ENCODE peak calls at places on chromosomes 3 and 15, in nine cellular contexts. One of them, this sample, is unnamed.

GRCh38 chr3:23750573-23751484 is 54.9 kb upstream of the UBE2E1 start:
- ATAC-seq in Right ventricle myocardium inferior: peak; percentile 27
- ATAC-seq in mucosa of descending colon: no peak
- ATAC-seq in activated CD4-positive, alpha-beta T cell treated with anti-CD3 and anti-CD28 coated beads for 36 hours: no peak
- ATAC-seq in effector memory CD8-positive, alpha-beta T cell: no peak
- ATAC-seq in stimulated activated naive CD8-positive, alpha-beta T cell treated with anti-CD3 and anti-CD28 coated beads, Interleukin-15, Interleukin-2, amounts not matched to agents 100 U/mL and 50 U/mL, for 24 hours: no peak
- ATAC-seq in central memory CD8-positive, alpha-beta T cell: no peak
- ATAC-seq in naive thymus-derived CD8-positive, alpha-beta T cell: no peak
- ATAC-seq in upper lobe of left lung: peak; percentile 15
- ATAC-seq in this sample: no peak

GRCh38 chr15:29115093-29115991 is 154.3 kb downstream of the NSMCE3 start:
- ATAC-seq in activated CD4-positive, alpha-beta T cell treated with anti-CD3 and anti-CD28 coated beads for 36 hours: no peak
- ATAC-seq in naive thymus-derived CD8-positive, alpha-beta T cell: peak; percentile 53
- ATAC-seq in mucosa of descending colon: no peak
- ATAC-seq in stimulated activated naive CD8-positive, alpha-beta T cell treated with anti-CD3 and anti-CD28 coated beads, Interleukin-15, Interleukin-2, amounts not matched to agents 100 U/mL and 50 U/mL, for 24 hours: no peak
- ATAC-seq in Right ventricle myocardium inferior: no peak
- ATAC-seq in upper lobe of left lung: no peak
- ATAC-seq in central memory CD8-positive, alpha-beta T cell: no peak
- ATAC-seq in effector memory CD8-positive, alpha-beta T cell: peak; percentile 4
- ATAC-seq in this sample: no peak

GRCh38 chr15:100596792-100597191 is 5.2 kb downstream of the LINS1 start:
- ATAC-seq in central memory CD8-positive, alpha-beta T cell: peak; percentile 92
- ATAC-seq in mucosa of descending colon: peak; percentile 81
- ATAC-seq in naive thymus-derived CD8-positive, alpha-beta T cell: peak; percentile 92
- ATAC-seq in upper lobe of left lung: peak; percentile 61
- ATAC-seq in activated CD4-positive, alpha-beta T cell treated with anti-CD3 and anti-CD28 coated beads for 36 hours: peak; percentile 82
- ATAC-seq in stimulated activated naive CD8-positive, alpha-beta T cell treated with anti-CD3 and anti-CD28 coated beads, Interleukin-15, Interleukin-2, amounts not matched to agents 100 U/mL and 50 U/mL, for 24 hours: peak; percentile 89
- ATAC-seq in effector memory CD8-positive, alpha-beta T cell: peak; percentile 90
- ATAC-seq in Right ventricle myocardium inferior: no peak
- ATAC-seq in this sample: peak; percentile 89

GRCh38 chr15:70783610-70784021 is 20.3 kb upstream of the UACA start:
- ATAC-seq in mucosa of descending colon: peak; percentile 81
- ATAC-seq in naive thymus-derived CD8-positive, alpha-beta T cell: no peak
- ATAC-seq in activated CD4-positive, alpha-beta T cell treated with anti-CD3 and anti-CD28 coated beads for 36 hours: no peak
- ATAC-seq in Right ventricle myocardium inferior: no peak
- ATAC-seq in stimulated activated naive CD8-positive, alpha-beta T cell treated with anti-CD3 and anti-CD28 coated beads, Interleukin-15, Interleukin-2, amounts not matched to agents 100 U/mL and 50 U/mL, for 24 hours: no peak
- ATAC-seq in upper lobe of left lung: no peak
- ATAC-seq in central memory CD8-positive, alpha-beta T cell: no peak
- ATAC-seq in effector memory CD8-positive, alpha-beta T cell: no peak
- ATAC-seq in this sample: peak; percentile 61

GRCh38 chr3:24167468-24167867 is 222.4 kb downstream of the NR1D2 start:
- ATAC-seq in stimulated activated naive CD8-positive, alpha-beta T cell treated with anti-CD3 and anti-CD28 coated beads, Interleukin-15, Interleukin-2, amounts not matched to agents 100 U/mL and 50 U/mL, for 24 hours: no peak
- ATAC-seq in upper lobe of left lung: no peak
- ATAC-seq in activated CD4-positive, alpha-beta T cell treated with anti-CD3 and anti-CD28 coated beads for 36 hours: no peak
- ATAC-seq in mucosa of descending colon: no peak
- ATAC-seq in central memory CD8-positive, alpha-beta T cell: no peak
- ATAC-seq in naive thymus-derived CD8-positive, alpha-beta T cell: no peak
- ATAC-seq in effector memory CD8-positive, alpha-beta T cell: no peak
- ATAC-seq in Right ventricle myocardium inferior: no peak
- ATAC-seq in this sample: no peak

GRCh38 chr3:125148836-125149235 is 63.7 kb downstream of the SLC12A8 start:
- ATAC-seq in mucosa of descending colon: peak; percentile 49
- ATAC-seq in stimulated activated naive CD8-positive, alpha-beta T cell treated with anti-CD3 and anti-CD28 coated beads, Interleukin-15, Interleukin-2, amounts not matched to agents 100 U/mL and 50 U/mL, for 24 hours: peak; percentile 19
- ATAC-seq in central memory CD8-positive, alpha-beta T cell: no peak
- ATAC-seq in Right ventricle myocardium inferior: peak; percentile 48
- ATAC-seq in activated CD4-positive, alpha-beta T cell treated with anti-CD3 and anti-CD28 coated beads for 36 hours: no peak
- ATAC-seq in upper lobe of left lung: peak; percentile 68
- ATAC-seq in naive thymus-derived CD8-positive, alpha-beta T cell: peak; percentile 79
- ATAC-seq in effector memory CD8-positive, alpha-beta T cell: no peak
- ATAC-seq in this sample: peak; percentile 79

GRCh38 chr3:106249159-106249558 is 380.3 kb upstream of the CBLB start:
- ATAC-seq in stimulated activated naive CD8-positive, alpha-beta T cell treated with anti-CD3 and anti-CD28 coated beads, Interleukin-15, Interleukin-2, amounts not matched to agents 100 U/mL and 50 U/mL, for 24 hours: no peak
- ATAC-seq in mucosa of descending colon: peak; percentile 64
- ATAC-seq in naive thymus-derived CD8-positive, alpha-beta T cell: no peak
- ATAC-seq in upper lobe of left lung: no peak
- ATAC-seq in effector memory CD8-positive, alpha-beta T cell: no peak
- ATAC-seq in central memory CD8-positive, alpha-beta T cell: no peak
- ATAC-seq in activated CD4-positive, alpha-beta T cell treated with anti-CD3 and anti-CD28 coated beads for 36 hours: no peak
- ATAC-seq in Right ventricle myocardium inferior: no peak
- ATAC-seq in this sample: no peak

GRCh38 chr3:29170894-29171582 is 109.8 kb upstream of the RBMS3 start:
- ATAC-seq in activated CD4-positive, alpha-beta T cell treated with anti-CD3 and anti-CD28 coated beads for 36 hours: no peak
- ATAC-seq in naive thymus-derived CD8-positive, alpha-beta T cell: no peak
- ATAC-seq in upper lobe of left lung: no peak
- ATAC-seq in central memory CD8-positive, alpha-beta T cell: no peak
- ATAC-seq in effector memory CD8-positive, alpha-beta T cell: no peak
- ATAC-seq in Right ventricle myocardium inferior: no peak
- ATAC-seq in mucosa of descending colon: no peak
- ATAC-seq in stimulated activated naive CD8-positive, alpha-beta T cell treated with anti-CD3 and anti-CD28 coated beads, Interleukin-15, Interleukin-2, amounts not matched to agents 100 U/mL and 50 U/mL, for 24 hours: no peak
- ATAC-seq in this sample: no peak

GRCh38 chr3:171811059-171811912 is 1.0 kb upstream of the PLD1 start:
- ATAC-seq in activated CD4-positive, alpha-beta T cell treated with anti-CD3 and anti-CD28 coated beads for 36 hours: no peak
- ATAC-seq in mucosa of descending colon: no peak
- ATAC-seq in naive thymus-derived CD8-positive, alpha-beta T cell: no peak
- ATAC-seq in effector memory CD8-positive, alpha-beta T cell: no peak
- ATAC-seq in upper lobe of left lung: peak; percentile 75
- ATAC-seq in central memory CD8-positive, alpha-beta T cell: no peak
- ATAC-seq in Right ventricle myocardium inferior: peak; percentile 53
- ATAC-seq in stimulated activated naive CD8-positive, alpha-beta T cell treated with anti-CD3 and anti-CD28 coated beads, Interleukin-15, Interleukin-2, amounts not matched to agents 100 U/mL and 50 U/mL, for 24 hours: no peak
- ATAC-seq in this sample: peak; percentile 83

GRCh38 chr3:193599393-193599792 is 6.4 kb downstream of the OPA1 start:
- ATAC-seq in central memory CD8-positive, alpha-beta T cell: no peak
- ATAC-seq in Right ventricle myocardium inferior: no peak
- ATAC-seq in naive thymus-derived CD8-positive, alpha-beta T cell: no peak
- ATAC-seq in stimulated activated naive CD8-positive, alpha-beta T cell treated with anti-CD3 and anti-CD28 coated beads, Interleukin-15, Interleukin-2, amounts not matched to agents 100 U/mL and 50 U/mL, for 24 hours: peak; percentile 66
- ATAC-seq in mucosa of descending colon: no peak
- ATAC-seq in upper lobe of left lung: no peak
- ATAC-seq in activated CD4-positive, alpha-beta T cell treated with anti-CD3 and anti-CD28 coated beads for 36 hours: no peak
- ATAC-seq in effector memory CD8-positive, alpha-beta T cell: no peak
- ATAC-seq in this sample: no peak

GRCh38 chr15:57421540-57421939 is 45.2 kb downstream of the CGNL1 start:
- ATAC-seq in activated CD4-positive, alpha-beta T cell treated with anti-CD3 and anti-CD28 coated beads for 36 hours: no peak
- ATAC-seq in mucosa of descending colon: peak; percentile 90
- ATAC-seq in naive thymus-derived CD8-positive, alpha-beta T cell: no peak
- ATAC-seq in upper lobe of left lung: peak; percentile 48
- ATAC-seq in Right ventricle myocardium inferior: no peak
- ATAC-seq in effector memory CD8-positive, alpha-beta T cell: no peak
- ATAC-seq in central memory CD8-positive, alpha-beta T cell: no peak
- ATAC-seq in stimulated activated naive CD8-positive, alpha-beta T cell treated with anti-CD3 and anti-CD28 coated beads, Interleukin-15, Interleukin-2, amounts not matched to agents 100 U/mL and 50 U/mL, for 24 hours: no peak
- ATAC-seq in this sample: no peak

GRCh38 chr3:124142389-124142970 is 150.6 kb upstream of the ROPN1 start:
- ATAC-seq in naive thymus-derived CD8-positive, alpha-beta T cell: no peak
- ATAC-seq in stimulated activated naive CD8-positive, alpha-beta T cell treated with anti-CD3 and anti-CD28 coated beads, Interleukin-15, Interleukin-2, amounts not matched to agents 100 U/mL and 50 U/mL, for 24 hours: no peak
- ATAC-seq in upper lobe of left lung: no peak
- ATAC-seq in central memory CD8-positive, alpha-beta T cell: no peak
- ATAC-seq in Right ventricle myocardium inferior: peak; percentile 27
- ATAC-seq in mucosa of descending colon: no peak
- ATAC-seq in activated CD4-positive, alpha-beta T cell treated with anti-CD3 and anti-CD28 coated beads for 36 hours: peak; percentile 26
- ATAC-seq in effector memory CD8-positive, alpha-beta T cell: no peak
- ATAC-seq in this sample: no peak

GRCh38 chr3:58246148-58247051 is 8.8 kb downstream of the ABHD6 start:
- ATAC-seq in naive thymus-derived CD8-positive, alpha-beta T cell: no peak
- ATAC-seq in Right ventricle myocardium inferior: peak; percentile 67
- ATAC-seq in central memory CD8-positive, alpha-beta T cell: no peak
- ATAC-seq in stimulated activated naive CD8-positive, alpha-beta T cell treated with anti-CD3 and anti-CD28 coated beads, Interleukin-15, Interleukin-2, amounts not matched to agents 100 U/mL and 50 U/mL, for 24 hours: no peak
- ATAC-seq in activated CD4-positive, alpha-beta T cell treated with anti-CD3 and anti-CD28 coated beads for 36 hours: no peak
- ATAC-seq in mucosa of descending colon: no peak
- ATAC-seq in effector memory CD8-positive, alpha-beta T cell: no peak
- ATAC-seq in upper lobe of left lung: no peak
- ATAC-seq in this sample: no peak

GRCh38 chr3:56361731-56362130 is 106.5 kb downstream of the ERC2 start:
- ATAC-seq in central memory CD8-positive, alpha-beta T cell: no peak
- ATAC-seq in effector memory CD8-positive, alpha-beta T cell: no peak
- ATAC-seq in stimulated activated naive CD8-positive, alpha-beta T cell treated with anti-CD3 and anti-CD28 coated beads, Interleukin-15, Interleukin-2, amounts not matched to agents 100 U/mL and 50 U/mL, for 24 hours: no peak
- ATAC-seq in activated CD4-positive, alpha-beta T cell treated with anti-CD3 and anti-CD28 coated beads for 36 hours: no peak
- ATAC-seq in mucosa of descending colon: no peak
- ATAC-seq in naive thymus-derived CD8-positive, alpha-beta T cell: no peak
- ATAC-seq in upper lobe of left lung: no peak
- ATAC-seq in Right ventricle myocardium inferior: no peak
- ATAC-seq in this sample: no peak

GRCh38 chr3:156659260-156659659 is 15.1 kb upstream of the TIPARP start:
- ATAC-seq in central memory CD8-positive, alpha-beta T cell: no peak
- ATAC-seq in mucosa of descending colon: no peak
- ATAC-seq in activated CD4-positive, alpha-beta T cell treated with anti-CD3 and anti-CD28 coated beads for 36 hours: no peak
- ATAC-seq in effector memory CD8-positive, alpha-beta T cell: no peak
- ATAC-seq in stimulated activated naive CD8-positive, alpha-beta T cell treated with anti-CD3 and anti-CD28 coated beads, Interleukin-15, Interleukin-2, amounts not matched to agents 100 U/mL and 50 U/mL, for 24 hours: no peak
- ATAC-seq in naive thymus-derived CD8-positive, alpha-beta T cell: no peak
- ATAC-seq in Right ventricle myocardium inferior: no peak
- ATAC-seq in upper lobe of left lung: no peak
- ATAC-seq in this sample: no peak

GRCh38 chr15:90887037-90887481 is 2.8 kb downstream of the FES start:
- ATAC-seq in upper lobe of left lung: no peak
- ATAC-seq in mucosa of descending colon: no peak
- ATAC-seq in effector memory CD8-positive, alpha-beta T cell: no peak
- ATAC-seq in stimulated activated naive CD8-positive, alpha-beta T cell treated with anti-CD3 and anti-CD28 coated beads, Interleukin-15, Interleukin-2, amounts not matched to agents 100 U/mL and 50 U/mL, for 24 hours: no peak
- ATAC-seq in Right ventricle myocardium inferior: no peak
- ATAC-seq in activated CD4-positive, alpha-beta T cell treated with anti-CD3 and anti-CD28 coated beads for 36 hours: no peak
- ATAC-seq in central memory CD8-positive, alpha-beta T cell: no peak
- ATAC-seq in naive thymus-derived CD8-positive, alpha-beta T cell: no peak
- ATAC-seq in this sample: no peak

GRCh38 chr3:12895391-12896205 is 54.2 kb upstream of the RPL32 start:
- ATAC-seq in mucosa of descending colon: no peak
- ATAC-seq in upper lobe of left lung: peak; percentile 11
- ATAC-seq in effector memory CD8-positive, alpha-beta T cell: no peak
- ATAC-seq in naive thymus-derived CD8-positive, alpha-beta T cell: no peak
- ATAC-seq in activated CD4-positive, alpha-beta T cell treated with anti-CD3 and anti-CD28 coated beads for 36 hours: no peak
- ATAC-seq in stimulated activated naive CD8-positive, alpha-beta T cell treated with anti-CD3 and anti-CD28 coated beads, Interleukin-15, Interleukin-2, amounts not matched to agents 100 U/mL and 50 U/mL, for 24 hours: no peak
- ATAC-seq in central memory CD8-positive, alpha-beta T cell: no peak
- ATAC-seq in Right ventricle myocardium inferior: peak; percentile 35
- ATAC-seq in this sample: peak; percentile 39

GRCh38 chr3:45909542-45909941 is 23.2 kb downstream of the CCR9 start:
- ATAC-seq in upper lobe of left lung: no peak
- ATAC-seq in central memory CD8-positive, alpha-beta T cell: no peak
- ATAC-seq in stimulated activated naive CD8-positive, alpha-beta T cell treated with anti-CD3 and anti-CD28 coated beads, Interleukin-15, Interleukin-2, amounts not matched to agents 100 U/mL and 50 U/mL, for 24 hours: no peak
- ATAC-seq in naive thymus-derived CD8-positive, alpha-beta T cell: no peak
- ATAC-seq in mucosa of descending colon: no peak
- ATAC-seq in activated CD4-positive, alpha-beta T cell treated with anti-CD3 and anti-CD28 coated beads for 36 hours: no peak
- ATAC-seq in effector memory CD8-positive, alpha-beta T cell: no peak
- ATAC-seq in Right ventricle myocardium inferior: no peak
- ATAC-seq in this sample: no peak

GRCh38 chr3:132368962-132369361 is 48.3 kb upstream of the DNAJC13 start:
- ATAC-seq in stimulated activated naive CD8-positive, alpha-beta T cell treated with anti-CD3 and anti-CD28 coated beads, Interleukin-15, Interleukin-2, amounts not matched to agents 100 U/mL and 50 U/mL, for 24 hours: peak; percentile 69
- ATAC-seq in activated CD4-positive, alpha-beta T cell treated with anti-CD3 and anti-CD28 coated beads for 36 hours: peak; percentile 76
- ATAC-seq in central memory CD8-positive, alpha-beta T cell: no peak
- ATAC-seq in upper lobe of left lung: no peak
- ATAC-seq in naive thymus-derived CD8-positive, alpha-beta T cell: no peak
- ATAC-seq in Right ventricle myocardium inferior: no peak
- ATAC-seq in effector memory CD8-positive, alpha-beta T cell: no peak
- ATAC-seq in mucosa of descending colon: no peak
- ATAC-seq in this sample: no peak

GRCh38 chr3:77539677-77540076 is 499.8 kb downstream of the ROBO2 start:
- ATAC-seq in upper lobe of left lung: no peak
- ATAC-seq in effector memory CD8-positive, alpha-beta T cell: no peak
- ATAC-seq in activated CD4-positive, alpha-beta T cell treated with anti-CD3 and anti-CD28 coated beads for 36 hours: no peak
- ATAC-seq in stimulated activated naive CD8-positive, alpha-beta T cell treated with anti-CD3 and anti-CD28 coated beads, Interleukin-15, Interleukin-2, amounts not matched to agents 100 U/mL and 50 U/mL, for 24 hours: no peak
- ATAC-seq in Right ventricle myocardium inferior: no peak
- ATAC-seq in naive thymus-derived CD8-positive, alpha-beta T cell: no peak
- ATAC-seq in mucosa of descending colon: no peak
- ATAC-seq in central memory CD8-positive, alpha-beta T cell: no peak
- ATAC-seq in this sample: no peak

GRCh38 chr15:52735231-52736089 is 54.7 kb downstream of the ONECUT1 start:
- ATAC-seq in upper lobe of left lung: peak; percentile 90
- ATAC-seq in mucosa of descending colon: peak; percentile 94
- ATAC-seq in stimulated activated naive CD8-positive, alpha-beta T cell treated with anti-CD3 and anti-CD28 coated beads, Interleukin-15, Interleukin-2, amounts not matched to agents 100 U/mL and 50 U/mL, for 24 hours: peak; percentile 75
- ATAC-seq in Right ventricle myocardium inferior: peak; percentile 78
- ATAC-seq in activated CD4-positive, alpha-beta T cell treated with anti-CD3 and anti-CD28 coated beads for 36 hours: peak; percentile 91
- ATAC-seq in effector memory CD8-positive, alpha-beta T cell: peak; percentile 87
- ATAC-seq in naive thymus-derived CD8-positive, alpha-beta T cell: peak; percentile 78
- ATAC-seq in central memory CD8-positive, alpha-beta T cell: peak; percentile 72
- ATAC-seq in this sample: peak; percentile 81

GRCh38 chr3:182473191-182473710 is 320.1 kb upstream of the ATP11B start:
- ATAC-seq in Right ventricle myocardium inferior: no peak
- ATAC-seq in stimulated activated naive CD8-positive, alpha-beta T cell treated with anti-CD3 and anti-CD28 coated beads, Interleukin-15, Interleukin-2, amounts not matched to agents 100 U/mL and 50 U/mL, for 24 hours: no peak
- ATAC-seq in central memory CD8-positive, alpha-beta T cell: no peak
- ATAC-seq in naive thymus-derived CD8-positive, alpha-beta T cell: no peak
- ATAC-seq in mucosa of descending colon: no peak
- ATAC-seq in upper lobe of left lung: no peak
- ATAC-seq in activated CD4-positive, alpha-beta T cell treated with anti-CD3 and anti-CD28 coated beads for 36 hours: no peak
- ATAC-seq in effector memory CD8-positive, alpha-beta T cell: no peak
- ATAC-seq in this sample: no peak

GRCh38 chr15:63905558-63906265 is 72.0 kb upstream of the HERC1 start:
- ATAC-seq in central memory CD8-positive, alpha-beta T cell: peak; percentile 95
- ATAC-seq in mucosa of descending colon: peak; percentile 69
- ATAC-seq in stimulated activated naive CD8-positive, alpha-beta T cell treated with anti-CD3 and anti-CD28 coated beads, Interleukin-15, Interleukin-2, amounts not matched to agents 100 U/mL and 50 U/mL, for 24 hours: peak; percentile 28
- ATAC-seq in naive thymus-derived CD8-positive, alpha-beta T cell: peak; percentile 83
- ATAC-seq in upper lobe of left lung: peak; percentile 31
- ATAC-seq in effector memory CD8-positive, alpha-beta T cell: peak; percentile 94
- ATAC-seq in Right ventricle myocardium inferior: no peak
- ATAC-seq in activated CD4-positive, alpha-beta T cell treated with anti-CD3 and anti-CD28 coated beads for 36 hours: peak; percentile 63
- ATAC-seq in this sample: no peak

GRCh38 chr3:87350367-87351199 is 74.2 kb upstream of the POU1F1 start:
- ATAC-seq in mucosa of descending colon: peak; percentile 87
- ATAC-seq in stimulated activated naive CD8-positive, alpha-beta T cell treated with anti-CD3 and anti-CD28 coated beads, Interleukin-15, Interleukin-2, amounts not matched to agents 100 U/mL and 50 U/mL, for 24 hours: peak; percentile 82
- ATAC-seq in upper lobe of left lung: peak; percentile 90
- ATAC-seq in naive thymus-derived CD8-positive, alpha-beta T cell: peak; percentile 82
- ATAC-seq in activated CD4-positive, alpha-beta T cell treated with anti-CD3 and anti-CD28 coated beads for 36 hours: peak; percentile 85
- ATAC-seq in Right ventricle myocardium inferior: peak; percentile 57
- ATAC-seq in central memory CD8-positive, alpha-beta T cell: peak; percentile 76
- ATAC-seq in effector memory CD8-positive, alpha-beta T cell: peak; percentile 89
- ATAC-seq in this sample: peak; percentile 77

GRCh38 chr3:82520846-82521245 is 759.4 kb upstream of the GBE1 start:
- ATAC-seq in mucosa of descending colon: no peak
- ATAC-seq in activated CD4-positive, alpha-beta T cell treated with anti-CD3 and anti-CD28 coated beads for 36 hours: no peak
- ATAC-seq in stimulated activated naive CD8-positive, alpha-beta T cell treated with anti-CD3 and anti-CD28 coated beads, Interleukin-15, Interleukin-2, amounts not matched to agents 100 U/mL and 50 U/mL, for 24 hours: no peak
- ATAC-seq in effector memory CD8-positive, alpha-beta T cell: no peak
- ATAC-seq in naive thymus-derived CD8-positive, alpha-beta T cell: no peak
- ATAC-seq in upper lobe of left lung: no peak
- ATAC-seq in Right ventricle myocardium inferior: no peak
- ATAC-seq in central memory CD8-positive, alpha-beta T cell: no peak
- ATAC-seq in this sample: no peak

GRCh38 chr3:63862804-63863149 is 828 bp downstream of the THOC7 start:
- ATAC-seq in stimulated activated naive CD8-positive, alpha-beta T cell treated with anti-CD3 and anti-CD28 coated beads, Interleukin-15, Interleukin-2, amounts not matched to agents 100 U/mL and 50 U/mL, for 24 hours: no peak
- ATAC-seq in naive thymus-derived CD8-positive, alpha-beta T cell: peak; percentile 3
- ATAC-seq in mucosa of descending colon: peak; percentile 54
- ATAC-seq in effector memory CD8-positive, alpha-beta T cell: no peak
- ATAC-seq in central memory CD8-positive, alpha-beta T cell: no peak
- ATAC-seq in upper lobe of left lung: no peak
- ATAC-seq in Right ventricle myocardium inferior: peak; percentile 9
- ATAC-seq in activated CD4-positive, alpha-beta T cell treated with anti-CD3 and anti-CD28 coated beads for 36 hours: peak; percentile 10
- ATAC-seq in this sample: peak; percentile 8

GRCh38 chr3:114411811-114412803 is 118.3 kb downstream of the TIGIT start:
- ATAC-seq in effector memory CD8-positive, alpha-beta T cell: no peak
- ATAC-seq in central memory CD8-positive, alpha-beta T cell: no peak
- ATAC-seq in mucosa of descending colon: peak; percentile 36
- ATAC-seq in stimulated activated naive CD8-positive, alpha-beta T cell treated with anti-CD3 and anti-CD28 coated beads, Interleukin-15, Interleukin-2, amounts not matched to agents 100 U/mL and 50 U/mL, for 24 hours: peak; percentile 95
- ATAC-seq in Right ventricle myocardium inferior: peak; percentile 53
- ATAC-seq in naive thymus-derived CD8-positive, alpha-beta T cell: no peak
- ATAC-seq in activated CD4-positive, alpha-beta T cell treated with anti-CD3 and anti-CD28 coated beads for 36 hours: peak; percentile 95
- ATAC-seq in upper lobe of left lung: peak; percentile 74
- ATAC-seq in this sample: no peak

GRCh38 chr3:191345334-191345733 is 15.0 kb upstream of the UTS2B start:
- ATAC-seq in naive thymus-derived CD8-positive, alpha-beta T cell: no peak
- ATAC-seq in stimulated activated naive CD8-positive, alpha-beta T cell treated with anti-CD3 and anti-CD28 coated beads, Interleukin-15, Interleukin-2, amounts not matched to agents 100 U/mL and 50 U/mL, for 24 hours: no peak
- ATAC-seq in mucosa of descending colon: no peak
- ATAC-seq in central memory CD8-positive, alpha-beta T cell: no peak
- ATAC-seq in Right ventricle myocardium inferior: no peak
- ATAC-seq in activated CD4-positive, alpha-beta T cell treated with anti-CD3 and anti-CD28 coated beads for 36 hours: peak; percentile 30
- ATAC-seq in effector memory CD8-positive, alpha-beta T cell: no peak
- ATAC-seq in upper lobe of left lung: no peak
- ATAC-seq in this sample: no peak

GRCh38 chr15:74387141-74387541 is 19.7 kb upstream of the CYP11A1 start:
- ATAC-seq in stimulated activated naive CD8-positive, alpha-beta T cell treated with anti-CD3 and anti-CD28 coated beads, Interleukin-15, Interleukin-2, amounts not matched to agents 100 U/mL and 50 U/mL, for 24 hours: no peak
- ATAC-seq in upper lobe of left lung: no peak
- ATAC-seq in Right ventricle myocardium inferior: no peak
- ATAC-seq in naive thymus-derived CD8-positive, alpha-beta T cell: no peak
- ATAC-seq in central memory CD8-positive, alpha-beta T cell: no peak
- ATAC-seq in activated CD4-positive, alpha-beta T cell treated with anti-CD3 and anti-CD28 coated beads for 36 hours: no peak
- ATAC-seq in effector memory CD8-positive, alpha-beta T cell: no peak
- ATAC-seq in mucosa of descending colon: no peak
- ATAC-seq in this sample: no peak